ENCODE peak calls at places on chromosome 2, in ten cellular contexts. One of them, this sample, is unnamed.

GRCh38 chr2:100182494-100183355 is 40.3 kb upstream of the AFF3 start:
- DNase-seq in fibroblast of lung: no peak
- DNase-seq in mammary epithelial cell: no peak
- DNase-seq in neural crest cell: no peak
- DNase-seq in endothelial cell: no peak
- DNase-seq in fibroblast of villous mesenchyme: peak
- DNase-seq in B cell: no peak
- DNase-seq in heart right ventricle: peak
- DNase-seq in AG04450: no peak
- DNase-seq in psoas muscle: no peak
- DNase-seq in this sample: no peak

GRCh38 chr2:220949476-220949875 is 622.6 kb downstream of the EPHA4 start:
- DNase-seq in fibroblast of lung: peak
- DNase-seq in mammary epithelial cell: no peak
- DNase-seq in neural crest cell: no peak
- DNase-seq in endothelial cell: no peak
- DNase-seq in fibroblast of villous mesenchyme: no peak
- DNase-seq in B cell: no peak
- DNase-seq in heart right ventricle: no peak
- DNase-seq in AG04450: no peak
- DNase-seq in psoas muscle: no peak
- DNase-seq in this sample: no peak

GRCh38 chr2:10424051-10424450 is 24.1 kb downstream of the ODC1 start:
- DNase-seq in fibroblast of lung: peak
- DNase-seq in mammary epithelial cell: no peak
- DNase-seq in neural crest cell: no peak
- DNase-seq in endothelial cell: no peak
- DNase-seq in fibroblast of villous mesenchyme: peak
- DNase-seq in B cell: no peak
- DNase-seq in heart right ventricle: no peak
- DNase-seq in AG04450: peak
- DNase-seq in psoas muscle: no peak
- DNase-seq in this sample: peak

GRCh38 chr2:233817305-233817980 is 36.9 kb downstream of the HJURP start:
- DNase-seq in fibroblast of lung: peak
- DNase-seq in mammary epithelial cell: no peak
- DNase-seq in neural crest cell: no peak
- DNase-seq in endothelial cell: no peak
- DNase-seq in fibroblast of villous mesenchyme: no peak
- DNase-seq in B cell: no peak
- DNase-seq in heart right ventricle: no peak
- DNase-seq in AG04450: no peak
- DNase-seq in psoas muscle: no peak
- DNase-seq in this sample: no peak

GRCh38 chr2:234135750-234136221 is 85.3 kb downstream of the SPP2 start:
- DNase-seq in fibroblast of lung: peak
- DNase-seq in mammary epithelial cell: peak
- DNase-seq in neural crest cell: peak
- DNase-seq in endothelial cell: peak
- DNase-seq in fibroblast of villous mesenchyme: peak
- DNase-seq in B cell: peak
- DNase-seq in heart right ventricle: peak
- DNase-seq in AG04450: peak
- DNase-seq in psoas muscle: no peak
- DNase-seq in this sample: peak

GRCh38 chr2:239826786-239827510 is 198.2 kb downstream of the NDUFA10 start:
- DNase-seq in fibroblast of lung: no peak
- DNase-seq in mammary epithelial cell: no peak
- DNase-seq in neural crest cell: no peak
- DNase-seq in endothelial cell: no peak
- DNase-seq in fibroblast of villous mesenchyme: no peak
- DNase-seq in B cell: no peak
- DNase-seq in heart right ventricle: no peak
- DNase-seq in AG04450: no peak
- DNase-seq in psoas muscle: no peak
- DNase-seq in this sample: no peak

GRCh38 chr2:184597571-184597980 is 753 bp upstream of the ZNF804A start:
- DNase-seq in fibroblast of lung: peak
- DNase-seq in mammary epithelial cell: no peak
- DNase-seq in neural crest cell: peak
- DNase-seq in endothelial cell: peak
- DNase-seq in fibroblast of villous mesenchyme: peak
- DNase-seq in B cell: peak
- DNase-seq in heart right ventricle: no peak
- DNase-seq in AG04450: no peak
- DNase-seq in psoas muscle: peak
- DNase-seq in this sample: peak

GRCh38 chr2:152523091-152523490 is 188.1 kb downstream of the FMNL2 start:
- DNase-seq in fibroblast of lung: peak
- DNase-seq in mammary epithelial cell: peak
- DNase-seq in neural crest cell: no peak
- DNase-seq in endothelial cell: no peak
- DNase-seq in fibroblast of villous mesenchyme: no peak
- DNase-seq in B cell: no peak
- DNase-seq in heart right ventricle: no peak
- DNase-seq in AG04450: no peak
- DNase-seq in psoas muscle: no peak
- DNase-seq in this sample: peak

GRCh38 chr2:182545420-182546167 is 118.8 kb upstream of the PDE1A start:
- DNase-seq in fibroblast of lung: no peak
- DNase-seq in mammary epithelial cell: no peak
- DNase-seq in neural crest cell: no peak
- DNase-seq in endothelial cell: no peak
- DNase-seq in fibroblast of villous mesenchyme: no peak
- DNase-seq in B cell: no peak
- DNase-seq in heart right ventricle: no peak
- DNase-seq in AG04450: no peak
- DNase-seq in psoas muscle: no peak
- DNase-seq in this sample: no peak

GRCh38 chr2:241598061-241598460 is 38.9 kb downstream of the THAP4 start:
- DNase-seq in fibroblast of lung: no peak
- DNase-seq in mammary epithelial cell: no peak
- DNase-seq in neural crest cell: no peak
- DNase-seq in endothelial cell: no peak
- DNase-seq in fibroblast of villous mesenchyme: no peak
- DNase-seq in B cell: no peak
- DNase-seq in heart right ventricle: no peak
- DNase-seq in AG04450: no peak
- DNase-seq in psoas muscle: peak
- DNase-seq in this sample: no peak

GRCh38 chr2:161283926-161284325 is 24.3 kb upstream of the PSMD14 start:
- DNase-seq in fibroblast of lung: peak
- DNase-seq in mammary epithelial cell: no peak
- DNase-seq in neural crest cell: no peak
- DNase-seq in endothelial cell: no peak
- DNase-seq in fibroblast of villous mesenchyme: no peak
- DNase-seq in B cell: no peak
- DNase-seq in heart right ventricle: no peak
- DNase-seq in AG04450: no peak
- DNase-seq in psoas muscle: no peak
- DNase-seq in this sample: no peak

GRCh38 chr2:54755641-54756326 is 32.3 kb downstream of the EML6 start:
- DNase-seq in fibroblast of lung: no peak
- DNase-seq in mammary epithelial cell: peak
- DNase-seq in neural crest cell: no peak
- DNase-seq in endothelial cell: no peak
- DNase-seq in fibroblast of villous mesenchyme: no peak
- DNase-seq in B cell: no peak
- DNase-seq in heart right ventricle: no peak
- DNase-seq in AG04450: no peak
- DNase-seq in psoas muscle: no peak
- DNase-seq in this sample: no peak

GRCh38 chr2:157497603-157498314 is 53.9 kb upstream of the CYTIP start:
- DNase-seq in fibroblast of lung: peak
- DNase-seq in mammary epithelial cell: peak
- DNase-seq in neural crest cell: no peak
- DNase-seq in endothelial cell: no peak
- DNase-seq in fibroblast of villous mesenchyme: peak
- DNase-seq in B cell: no peak
- DNase-seq in heart right ventricle: no peak
- DNase-seq in AG04450: no peak
- DNase-seq in psoas muscle: no peak
- DNase-seq in this sample: peak

GRCh38 chr2:60483400-60483799 is 70.1 kb downstream of the BCL11A start:
- DNase-seq in fibroblast of lung: peak
- DNase-seq in mammary epithelial cell: no peak
- DNase-seq in neural crest cell: no peak
- DNase-seq in endothelial cell: no peak
- DNase-seq in fibroblast of villous mesenchyme: no peak
- DNase-seq in B cell: no peak
- DNase-seq in heart right ventricle: no peak
- DNase-seq in AG04450: peak
- DNase-seq in psoas muscle: no peak
- DNase-seq in this sample: peak

GRCh38 chr2:11203480-11203879 is 48.2 kb downstream of the SLC66A3 start:
- DNase-seq in fibroblast of lung: peak
- DNase-seq in mammary epithelial cell: peak
- DNase-seq in neural crest cell: no peak
- DNase-seq in endothelial cell: no peak
- DNase-seq in fibroblast of villous mesenchyme: peak
- DNase-seq in B cell: no peak
- DNase-seq in heart right ventricle: no peak
- DNase-seq in AG04450: no peak
- DNase-seq in psoas muscle: no peak
- DNase-seq in this sample: peak

GRCh38 chr2:66576381-66577330 is 141.7 kb downstream of the MEIS1 start:
- DNase-seq in fibroblast of lung: peak
- DNase-seq in mammary epithelial cell: peak
- DNase-seq in neural crest cell: peak
- DNase-seq in endothelial cell: peak
- DNase-seq in fibroblast of villous mesenchyme: peak
- DNase-seq in B cell: peak
- DNase-seq in heart right ventricle: no peak
- DNase-seq in AG04450: no peak
- DNase-seq in psoas muscle: peak
- DNase-seq in this sample: peak

GRCh38 chr2:38381381-38382143 is 4.5 kb upstream of the ATL2 start:
- DNase-seq in fibroblast of lung: no peak
- DNase-seq in mammary epithelial cell: peak
- DNase-seq in neural crest cell: no peak
- DNase-seq in endothelial cell: no peak
- DNase-seq in fibroblast of villous mesenchyme: no peak
- DNase-seq in B cell: no peak
- DNase-seq in heart right ventricle: no peak
- DNase-seq in AG04450: no peak
- DNase-seq in psoas muscle: no peak
- DNase-seq in this sample: no peak

GRCh38 chr2:168336786-168337388 is 89.5 kb upstream of the STK39 start:
- DNase-seq in fibroblast of lung: no peak
- DNase-seq in mammary epithelial cell: peak
- DNase-seq in neural crest cell: no peak
- DNase-seq in endothelial cell: no peak
- DNase-seq in fibroblast of villous mesenchyme: no peak
- DNase-seq in B cell: no peak
- DNase-seq in heart right ventricle: no peak
- DNase-seq in AG04450: no peak
- DNase-seq in psoas muscle: no peak
- DNase-seq in this sample: no peak
- TF ChIP-seq CTCF in fibroblast of lung: peak
- TF ChIP-seq CTCF in mammary epithelial cell: peak
- TF ChIP-seq CTCF in neural crest cell: peak
- TF ChIP-seq CTCF in endothelial cell: no peak
- TF ChIP-seq CTCF in fibroblast of villous mesenchyme: peak
- TF ChIP-seq CTCF in B cell: peak
- TF ChIP-seq CTCF in heart right ventricle: peak
- TF ChIP-seq CTCF in AG04450: peak
- TF ChIP-seq CTCF in psoas muscle: no peak
- TF ChIP-seq CTCF in this sample: peak

DNA sequence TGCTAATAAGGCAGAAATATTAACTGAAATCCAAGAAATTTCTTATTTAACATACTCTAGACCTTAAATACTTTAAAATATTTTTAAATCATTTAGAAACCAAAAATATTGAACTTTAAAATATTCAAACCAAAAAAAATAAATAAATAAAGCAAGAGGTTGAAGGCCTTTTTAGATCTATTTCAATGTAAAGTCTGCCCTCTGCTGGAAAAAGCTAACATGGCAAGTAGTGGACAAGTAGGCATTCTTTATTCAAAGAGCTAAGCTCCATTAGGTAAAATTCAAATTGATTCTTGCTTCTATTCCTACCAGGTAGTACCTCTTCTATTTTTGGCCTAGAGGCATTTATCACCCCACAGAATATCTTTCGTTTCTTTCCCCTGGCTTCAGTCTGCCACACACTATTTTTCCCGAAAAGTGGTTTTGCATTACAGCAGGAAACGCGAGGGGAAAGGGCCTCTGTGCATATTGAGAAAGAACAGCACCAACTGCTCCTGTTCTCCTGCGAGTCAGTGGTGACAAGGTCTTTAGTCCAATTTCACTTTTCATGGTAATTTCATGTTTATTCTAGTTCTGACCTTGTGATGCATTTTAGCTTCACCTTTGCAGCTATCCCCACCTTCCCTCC is 20.4 kb downstream of the IFIH1 start:
- DNase-seq in fibroblast of lung: peak
- DNase-seq in mammary epithelial cell: peak
- DNase-seq in neural crest cell: peak
- DNase-seq in endothelial cell: peak
- DNase-seq in fibroblast of villous mesenchyme: peak
- DNase-seq in B cell: no peak
- DNase-seq in heart right ventricle: peak
- DNase-seq in AG04450: peak
- DNase-seq in psoas muscle: no peak
- DNase-seq in this sample: peak
- TF ChIP-seq CTCF in fibroblast of lung: peak
- TF ChIP-seq CTCF in mammary epithelial cell: peak
- TF ChIP-seq CTCF in neural crest cell: peak
- TF ChIP-seq CTCF in endothelial cell: peak
- TF ChIP-seq CTCF in fibroblast of villous mesenchyme: peak
- TF ChIP-seq CTCF in B cell: peak
- TF ChIP-seq CTCF in heart right ventricle: peak
- TF ChIP-seq CTCF in AG04450: peak
- TF ChIP-seq CTCF in psoas muscle: peak
- TF ChIP-seq CTCF in this sample: peak

GRCh38 chr2:134782792-134783191 is 55.6 kb upstream of the ACMSD start:
- DNase-seq in fibroblast of lung: no peak
- DNase-seq in mammary epithelial cell: peak
- DNase-seq in neural crest cell: peak
- DNase-seq in endothelial cell: no peak
- DNase-seq in fibroblast of villous mesenchyme: no peak
- DNase-seq in B cell: no peak
- DNase-seq in heart right ventricle: no peak
- DNase-seq in AG04450: no peak
- DNase-seq in psoas muscle: no peak
- DNase-seq in this sample: peak
- TF ChIP-seq CTCF in fibroblast of lung: peak
- TF ChIP-seq CTCF in mammary epithelial cell: peak
- TF ChIP-seq CTCF in neural crest cell: peak
- TF ChIP-seq CTCF in endothelial cell: no peak
- TF ChIP-seq CTCF in fibroblast of villous mesenchyme: no peak
- TF ChIP-seq CTCF in B cell: peak
- TF ChIP-seq CTCF in heart right ventricle: peak
- TF ChIP-seq CTCF in AG04450: peak
- TF ChIP-seq CTCF in psoas muscle: peak
- TF ChIP-seq CTCF in this sample: peak

GRCh38 chr2:73290049-73290839 is 3.1 kb downstream of the EGR4 start:
- DNase-seq in fibroblast of lung: peak
- DNase-seq in mammary epithelial cell: peak
- DNase-seq in neural crest cell: no peak
- DNase-seq in endothelial cell: peak
- DNase-seq in fibroblast of villous mesenchyme: peak
- DNase-seq in B cell: no peak
- DNase-seq in heart right ventricle: no peak
- DNase-seq in AG04450: no peak
- DNase-seq in psoas muscle: no peak
- DNase-seq in this sample: peak
- TF ChIP-seq CTCF in fibroblast of lung: peak
- TF ChIP-seq CTCF in mammary epithelial cell: peak
- TF ChIP-seq CTCF in neural crest cell: peak
- TF ChIP-seq CTCF in endothelial cell: peak
- TF ChIP-seq CTCF in fibroblast of villous mesenchyme: peak
- TF ChIP-seq CTCF in B cell: peak
- TF ChIP-seq CTCF in heart right ventricle: peak
- TF ChIP-seq CTCF in AG04450: peak
- TF ChIP-seq CTCF in psoas muscle: no peak
- TF ChIP-seq CTCF in this sample: peak